ENCODE peak calls at places on chromosomes 2 and 18, in five cellular contexts. F is HEK293T, G is H1, U is HepG2, E is GM12878. S is an unnamed sample.

GRCh38 chr2:190470256-190470826 is 62.2 kb downstream of the MFSD6 start:
- DNase-seq in F (no peak), G (no peak), U (no peak), E (no peak), S (no peak)

GRCh38 chr2:64453710-64454315 is at the start of gene LGALSL:
- DNase-seq in F (peak; percentile 75), G (peak; percentile 86), U (peak; percentile 66), E (no peak), S (peak; percentile 64)

GRCh38 chr2:206392118-206392517 is 51.2 kb upstream of the ADAM23 start:
- DNase-seq in F (peak; percentile 67), G (peak; percentile 54), U (peak; percentile 62), E (no peak), S (peak; percentile 57)

GRCh38 chr2:43831438-43832294 is 7.0 kb downstream of the ABCG5 start:
- DNase-seq in F (peak; percentile 19), G (no peak), U (no peak), E (no peak), S (no peak)

GRCh38 chr18:2898131-2898640 is 51.4 kb downstream of the EMILIN2 start:
- DNase-seq in F (no peak), G (no peak), U (no peak), E (no peak), S (no peak)

GRCh38 chr2:152098033-152098797 is 629 bp downstream of the CACNB4 start:
- DNase-seq in F (peak; percentile 54), G (peak; percentile 71), U (no peak), E (no peak), S (no peak)

GRCh38 chr2:460861-461260 is 173.0 kb upstream of the ALKAL2 start:
- DNase-seq in F (no peak), G (no peak), U (no peak), E (no peak), S (no peak)

GRCh38 chr2:201955702-201956141 is 77.9 kb upstream of the FZD7 start:
- DNase-seq in F (no peak), G (no peak), U (no peak), E (no peak), S (no peak)

GRCh38 chr2:118221952-118222594 is 133.8 kb downstream of the INSIG2 start:
- DNase-seq in F (peak; percentile 59), G (peak; percentile 52), U (peak; percentile 61), E (no peak), S (peak; percentile 66)

GRCh38 chr2:207983654-207984053 is 41.7 kb downstream of the PLEKHM3 start:
- DNase-seq in F (no peak), G (no peak), U (no peak), E (peak; percentile 55), S (no peak)

GRCh38 chr2:65277791-65278449 is 50.3 kb downstream of the ACTR2 start:
- DNase-seq in F (no peak), G (no peak), U (no peak), E (no peak), S (no peak)

GRCh38 chr2:152335016-152335850 is at the start of gene FMNL2:
- DNase-seq in F (peak; percentile 90), G (peak; percentile 95), U (peak; percentile 88), E (peak; percentile 24), S (peak; percentile 72)

GRCh38 chr2:30148850-30149249 is 2.0 kb downstream of the YPEL5 start:
- DNase-seq in F (no peak), G (no peak), U (no peak), E (no peak), S (no peak)

GRCh38 chr2:69309336-69310048 is 77.5 kb downstream of the GFPT1 start:
- DNase-seq in F (no peak), G (no peak), U (no peak), E (no peak), S (no peak)

GRCh38 chr18:30175621-30176225 is 866.8 kb downstream of the DSC3 start:
- DNase-seq in F (no peak), G (no peak), U (no peak), E (no peak), S (no peak)

GRCh38 chr2:38499921-38500634 is 102.7 kb downstream of the HNRNPLL start:
- DNase-seq in F (no peak), G (no peak), U (no peak), E (no peak), S (peak; percentile 50)

GRCh38 chr2:205563646-205564045 is 118.7 kb upstream of the NRP2 start:
- DNase-seq in F (peak; percentile 55), G (peak; percentile 82), U (no peak), E (no peak), S (peak; percentile 52)

GRCh38 chr2:39996653-39997080 is 217.6 kb upstream of the THUMPD2 start:
- DNase-seq in F (no peak), G (no peak), U (no peak), E (no peak), S (no peak)

GRCh38 chr2:26356771-26357170 is 10.2 kb upstream of the ADGRF3 start:
- DNase-seq in F (no peak), G (no peak), U (no peak), E (no peak), S (no peak)

GRCh38 chr2:26351375-26352090 is 4.9 kb upstream of the ADGRF3 start:
- DNase-seq in F (no peak), G (no peak), U (no peak), E (no peak), S (no peak)

GRCh38 chr2:26355038-26355995 is 8.7 kb upstream of the ADGRF3 start:
- DNase-seq in F (peak; percentile 55), G (no peak), U (no peak), E (no peak), S (peak; percentile 57)

GRCh38 chr2:26349690-26350089 is 3.1 kb upstream of the ADGRF3 start:
- DNase-seq in F (no peak), G (no peak), U (no peak), E (no peak), S (no peak)

GRCh38 chr2:26352892-26353291 is 6.3 kb upstream of the ADGRF3 start:
- DNase-seq in F (no peak), G (no peak), U (no peak), E (no peak), S (no peak)
- TF ChIP-seq SUZ12 in F (no peak), G (no peak), U (no peak), E (no peak), S (no peak)

GRCh38 chr2:59936031-59936430 is 617.4 kb downstream of the BCL11A start:
- DNase-seq in F (no peak), G (no peak), U (no peak), E (no peak), S (no peak)
- TF ChIP-seq SUZ12 in F (no peak), G (no peak), U (no peak), E (no peak), S (no peak)

GRCh38 chr2:47429795-47430194 is 26.8 kb downstream of the MSH2 start:
- DNase-seq in F (no peak), G (no peak), U (no peak), E (no peak), S (no peak)
- TF ChIP-seq SUZ12 in F (no peak), G (no peak), U (no peak), E (no peak), S (no peak)

DNA sequence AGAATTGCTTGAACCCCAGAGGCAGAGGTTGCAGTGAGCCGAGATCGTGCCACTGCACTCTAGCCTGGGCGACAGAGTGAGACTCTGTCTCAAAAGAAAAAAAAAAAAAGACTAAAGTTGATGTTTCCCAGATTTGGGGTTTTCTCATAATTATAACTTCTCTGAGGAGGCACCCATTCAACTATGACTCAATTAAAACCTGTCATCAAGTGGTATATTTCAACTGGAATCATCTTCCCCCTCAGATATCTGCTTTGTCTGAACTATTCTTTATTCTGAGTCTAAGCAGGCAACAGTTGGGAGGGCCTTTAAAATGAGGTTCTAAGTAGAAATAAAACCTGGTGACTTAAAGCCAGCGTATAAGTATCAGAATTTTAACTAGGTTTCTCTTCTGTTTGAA is 88.5 kb downstream of the PTRHD1 start:
- DNase-seq in F (no peak), G (no peak), U (no peak), E (no peak), S (no peak)
- TF ChIP-seq SUZ12 in F (no peak), G (no peak), U (no peak), E (no peak), S (no peak)

S was measured in NT2/D1.